ENCODE peak calls at places on chromosome X, in six cellular contexts. One of them, this sample, is unnamed.
A peak's percentile ranks its signal among the peaks of the same experiment; 100 is the strongest.

GRCh38 chrX:42398967-42399631 is 378.9 kb downstream of the PPP1R2C start:
- DNase-seq in stimulated activated naive CD8-positive, alpha-beta T cell treated with anti-CD3 and anti-CD28 coated beads, Interleukin-15, Interleukin-2, amounts not matched to agents 100 U/mL and 50 U/mL, for 24 hours: no peak
- DNase-seq in central memory CD8-positive, alpha-beta T cell: no peak
- DNase-seq in GM23248: no peak
- DNase-seq in bronchial epithelial cell: no peak
- DNase-seq in AG09319: no peak
- DNase-seq in this sample: no peak

GRCh38 chrX:148290937-148291336 is 209.5 kb upstream of the AFF2 start:
- DNase-seq in central memory CD8-positive, alpha-beta T cell: no peak
- DNase-seq in GM23248: no peak
- DNase-seq in stimulated activated naive CD8-positive, alpha-beta T cell treated with anti-CD3 and anti-CD28 coated beads, Interleukin-15, Interleukin-2, amounts not matched to agents 100 U/mL and 50 U/mL, for 24 hours: no peak
- DNase-seq in AG09319: no peak
- DNase-seq in bronchial epithelial cell: no peak
- DNase-seq in this sample: no peak

GRCh38 chrX:153460826-153461225 is 9.6 kb downstream of the HAUS7 start:
- DNase-seq in bronchial epithelial cell: peak; percentile 21
- DNase-seq in stimulated activated naive CD8-positive, alpha-beta T cell treated with anti-CD3 and anti-CD28 coated beads, Interleukin-15, Interleukin-2, amounts not matched to agents 100 U/mL and 50 U/mL, for 24 hours: peak; percentile 48
- DNase-seq in central memory CD8-positive, alpha-beta T cell: peak; percentile 13
- DNase-seq in GM23248: peak; percentile 56
- DNase-seq in AG09319: no peak
- DNase-seq in this sample: no peak

GRCh38 chrX:31934842-31935241 is 863.0 kb upstream of the FTHL17 start:
- DNase-seq in central memory CD8-positive, alpha-beta T cell: no peak
- DNase-seq in bronchial epithelial cell: no peak
- DNase-seq in GM23248: no peak
- DNase-seq in AG09319: no peak
- DNase-seq in stimulated activated naive CD8-positive, alpha-beta T cell treated with anti-CD3 and anti-CD28 coated beads, Interleukin-15, Interleukin-2, amounts not matched to agents 100 U/mL and 50 U/mL, for 24 hours: no peak
- DNase-seq in this sample: no peak

GRCh38 chrX:120514236-120514635 is 45.1 kb upstream of the LAMP2 start:
- DNase-seq in AG09319: no peak
- DNase-seq in bronchial epithelial cell: peak; percentile 24
- DNase-seq in GM23248: peak; percentile 31
- DNase-seq in central memory CD8-positive, alpha-beta T cell: no peak
- DNase-seq in stimulated activated naive CD8-positive, alpha-beta T cell treated with anti-CD3 and anti-CD28 coated beads, Interleukin-15, Interleukin-2, amounts not matched to agents 100 U/mL and 50 U/mL, for 24 hours: no peak
- DNase-seq in this sample: no peak

GRCh38 chrX:41064028-41064427 is 21.2 kb upstream of the USP9X start:
- DNase-seq in stimulated activated naive CD8-positive, alpha-beta T cell treated with anti-CD3 and anti-CD28 coated beads, Interleukin-15, Interleukin-2, amounts not matched to agents 100 U/mL and 50 U/mL, for 24 hours: no peak
- DNase-seq in GM23248: peak; percentile 53
- DNase-seq in bronchial epithelial cell: peak; percentile 7
- DNase-seq in AG09319: no peak
- DNase-seq in central memory CD8-positive, alpha-beta T cell: no peak
- DNase-seq in this sample: no peak

GRCh38 chrX:66635360-66635759 is 3.5 kb downstream of the EDA2R start:
- DNase-seq in AG09319: no peak
- DNase-seq in GM23248: peak; percentile 78
- DNase-seq in bronchial epithelial cell: peak; percentile 72
- DNase-seq in central memory CD8-positive, alpha-beta T cell: no peak
- DNase-seq in stimulated activated naive CD8-positive, alpha-beta T cell treated with anti-CD3 and anti-CD28 coated beads, Interleukin-15, Interleukin-2, amounts not matched to agents 100 U/mL and 50 U/mL, for 24 hours: no peak
- DNase-seq in this sample: no peak

GRCh38 chrX:24515447-24515846 is 50.4 kb downstream of the PDK3 start:
- DNase-seq in AG09319: no peak
- DNase-seq in bronchial epithelial cell: no peak
- DNase-seq in stimulated activated naive CD8-positive, alpha-beta T cell treated with anti-CD3 and anti-CD28 coated beads, Interleukin-15, Interleukin-2, amounts not matched to agents 100 U/mL and 50 U/mL, for 24 hours: no peak
- DNase-seq in central memory CD8-positive, alpha-beta T cell: no peak
- DNase-seq in GM23248: no peak
- DNase-seq in this sample: no peak

GRCh38 chrX:20681691-20682090 is 415.0 kb upstream of the RPS6KA3 start:
- DNase-seq in central memory CD8-positive, alpha-beta T cell: no peak
- DNase-seq in bronchial epithelial cell: no peak
- DNase-seq in AG09319: no peak
- DNase-seq in GM23248: peak; percentile 26
- DNase-seq in stimulated activated naive CD8-positive, alpha-beta T cell treated with anti-CD3 and anti-CD28 coated beads, Interleukin-15, Interleukin-2, amounts not matched to agents 100 U/mL and 50 U/mL, for 24 hours: no peak
- DNase-seq in this sample: no peak